ENCODE peak calls at places on chromosomes 1 and 21, in four cellular contexts. Z is K562, H is HepG2, W is GM12878. X is an unnamed sample.

GRCh38 chr1:229550812-229551567 is 7.5 kb downstream of the ABCB10 start:
- DNase-seq in H (no peak), Z (no peak), W (no peak), X (no peak)

GRCh38 chr1:214764502-214764901 is 161.5 kb downstream of the CENPF start:
- DNase-seq in H (no peak), Z (no peak), W (no peak), X (no peak)

GRCh38 chr1:5904551-5904950 is 87.7 kb downstream of the NPHP4 start:
- DNase-seq in Z (no peak), H (no peak), W (no peak), X (no peak)

GRCh38 chr1:201742476-201742875 is 86.5 kb upstream of the IPO9 start:
- DNase-seq in W (no peak), H (no peak), Z (no peak), X (no peak)

GRCh38 chr1:32981003-32981909 is 16.6 kb upstream of the RNF19B start:
- DNase-seq in H (no peak), W (peak), Z (no peak), X (peak)

GRCh38 chr1:224784606-224785328 is 144.7 kb upstream of the DNAH14 start:
- DNase-seq in Z (no peak), W (no peak), H (no peak), X (no peak)

GRCh38 chr1:5751171-5751556 is 241.1 kb downstream of the NPHP4 start:
- DNase-seq in W (no peak), H (no peak), Z (no peak), X (no peak)

GRCh38 chr1:98196012-98196411 is 275.2 kb upstream of the DPYD start:
- DNase-seq in H (no peak), W (no peak), Z (no peak), X (no peak)

GRCh38 chr21:29888437-29888836 is 51.4 kb downstream of the GRIK1 start:
- DNase-seq in H (no peak), W (no peak), Z (no peak), X (no peak)

GRCh38 chr1:208731976-208732821 is 488.0 kb upstream of the PLXNA2 start:
- DNase-seq in H (no peak), Z (no peak), W (peak), X (no peak)

GRCh38 chr1:156995412-156995811 is 50.1 kb downstream of the ARHGEF11 start:
- DNase-seq in W (no peak), H (no peak), Z (no peak), X (no peak)

GRCh38 chr21:35503646-35504045 is 454.5 kb upstream of the RUNX1 start:
- DNase-seq in W (no peak), H (no peak), Z (no peak), X (no peak)

GRCh38 chr21:42317826-42318746 is 2.9 kb upstream of the TFF3 start:
- DNase-seq in W (no peak), Z (no peak), H (no peak), X (no peak)

GRCh38 chr1:65119951-65120350 is 28.1 kb upstream of the AK4 start:
- DNase-seq in W (no peak), Z (no peak), H (no peak), X (no peak)

GRCh38 chr21:15301736-15302135 is 236.9 kb upstream of the NRIP1 start:
- DNase-seq in W (no peak), Z (no peak), H (peak), X (no peak)

GRCh38 chr1:156342556-156342955 is 4.2 kb downstream of the TSACC start:
- DNase-seq in H (no peak), Z (no peak), W (no peak), X (no peak)

GRCh38 chr1:212212343-212212742 is 72.9 kb upstream of the PPP2R5A start:
- DNase-seq in W (no peak), Z (no peak), H (no peak), X (no peak)

GRCh38 chr21:28018741-28019669 is 973.7 kb downstream of the LTN1 start:
- DNase-seq in H (no peak), Z (no peak), W (no peak), X (peak)

DNA sequence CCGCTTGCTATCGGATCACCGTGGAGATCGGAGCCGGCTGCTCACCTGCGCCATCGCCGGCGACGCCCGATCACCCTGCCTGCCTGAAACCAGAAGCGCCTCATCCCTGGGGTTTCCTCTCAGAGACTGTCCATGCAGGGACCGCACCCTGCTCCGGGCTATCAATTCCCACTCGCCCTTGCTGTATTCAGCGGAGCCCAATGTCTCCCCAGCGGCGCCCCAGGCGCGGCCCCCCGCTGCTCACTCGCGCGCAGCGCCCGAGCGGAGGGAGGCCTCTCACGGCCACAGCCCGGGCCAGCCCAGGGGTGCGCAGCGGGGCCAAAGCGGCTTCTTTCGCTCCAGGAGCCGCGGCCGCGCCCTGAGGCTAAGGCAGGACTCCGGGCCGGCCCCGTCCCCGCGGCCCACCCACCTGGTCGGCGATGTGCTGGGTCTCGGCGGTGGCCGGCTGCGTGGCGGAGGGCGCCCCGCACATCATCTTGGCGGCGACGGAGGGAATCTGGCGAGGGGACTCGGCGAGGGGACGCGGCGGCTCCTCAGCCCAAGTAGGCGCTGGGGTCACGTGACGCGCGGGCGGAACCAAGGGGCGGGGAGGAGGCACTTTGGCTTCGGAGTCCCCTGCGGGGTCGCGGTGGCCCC is at the start of gene CSTB:
- DNase-seq in W (no peak), Z (no peak), H (peak), X (peak)
- H2AFZ ChIP-seq in W (peak), Z (peak), H (peak), X (peak)

GRCh38 chr1:90211101-90211500 is 216.2 kb downstream of the ZNF326 start:
- DNase-seq in H (no peak), Z (no peak), W (no peak), X (no peak)
- TF ChIP-seq JUNB in H (no peak), Z (no peak), W (no peak), X (no peak)

DNA sequence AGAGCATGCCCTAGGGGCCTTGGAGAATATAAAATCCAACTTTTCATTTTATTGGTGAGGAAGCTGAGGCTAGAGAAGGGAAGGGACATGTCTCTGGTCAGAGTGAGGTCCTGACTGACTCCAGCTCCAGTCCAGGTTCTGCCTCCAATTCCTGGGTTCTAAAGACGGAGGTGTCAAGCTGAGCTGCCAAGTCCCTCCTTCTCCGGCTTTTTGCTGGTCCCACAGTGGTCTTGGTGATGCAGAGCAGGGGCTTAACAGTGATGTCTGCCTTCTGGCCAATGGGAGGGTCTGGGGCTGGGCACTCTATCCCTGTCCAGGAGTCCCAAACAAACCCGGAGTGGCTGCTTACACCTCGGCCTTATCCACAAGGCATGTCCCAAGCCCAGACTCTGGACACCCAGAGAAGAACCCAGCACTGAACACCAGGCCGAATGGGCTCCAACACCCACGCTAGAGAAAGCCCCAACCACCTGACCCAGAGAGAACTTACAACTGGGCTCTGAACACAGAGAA is 104.8 kb downstream of the EBNA1BP2 start:
- DNase-seq in H (no peak), W (no peak), Z (no peak), X (no peak)
- H2AFZ ChIP-seq in H (no peak), W (no peak), Z (no peak), X (peak)

DNA sequence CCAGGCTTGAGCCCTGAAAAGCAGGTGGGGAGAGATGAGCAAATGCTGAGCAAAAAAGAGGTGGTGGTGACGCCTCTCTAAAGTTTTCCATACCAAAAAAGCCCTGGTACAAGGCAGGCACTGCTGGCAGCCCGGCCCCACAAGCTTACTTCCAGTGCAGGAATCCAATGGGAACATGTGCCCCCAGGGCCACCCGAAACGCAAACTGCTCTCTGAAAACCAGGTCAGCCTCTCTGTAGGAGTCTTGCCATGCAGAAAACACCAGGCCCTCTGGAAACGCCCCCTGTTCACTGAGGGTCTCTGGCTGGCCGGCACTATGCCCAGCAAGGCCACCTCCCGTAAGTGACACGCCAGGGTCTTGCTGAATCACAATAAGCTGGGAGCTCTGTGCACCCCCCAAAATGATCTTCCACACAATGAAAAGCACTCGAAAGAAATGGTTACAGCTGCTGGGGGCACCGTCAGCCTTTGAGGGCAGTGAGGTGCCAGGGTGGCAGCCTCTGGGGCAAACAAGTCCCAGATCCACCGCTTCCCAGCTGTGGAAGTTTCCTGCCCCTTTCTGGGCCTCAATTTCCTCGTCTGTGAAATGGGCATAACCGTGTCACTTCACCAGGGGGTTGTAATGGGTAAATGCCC is 170.5 kb downstream of the TOMM20 start:
- DNase-seq in W (no peak), H (peak), Z (no peak), X (peak)
- TF ChIP-seq JUNB in W (no peak), H (no peak), Z (no peak), X (no peak)

GRCh38 chr1:93154898-93155297 is 25.3 kb downstream of the TMED5 start:
- DNase-seq in W (no peak), H (no peak), Z (no peak), X (no peak)

GRCh38 chr1:93155335-93155734 is 24.9 kb downstream of the TMED5 start:
- DNase-seq in Z (no peak), W (no peak), H (no peak), X (peak)

GRCh38 chr1:93164816-93165215 is 15.4 kb downstream of the TMED5 start:
- DNase-seq in W (no peak), Z (no peak), H (no peak), X (no peak)

GRCh38 chr1:93159337-93159736 is 20.9 kb downstream of the TMED5 start:
- DNase-seq in Z (no peak), W (no peak), H (no peak), X (no peak)
- H2AFZ ChIP-seq in Z (no peak), W (no peak), H (no peak), X (no peak)

X was measured in GM23338.